ENCODE peak calls at places on chromosomes 16 and 17, in ten cellular contexts. P is amniotic stem cell; A is Daoy; L is CD4-positive, alpha-beta T cell; W is mucosa of gallbladder; D is endodermal cell; J is WERI-Rb-1; H is Caco-2; U is GM23338; V is stimulated activated CD4-positive, alpha-beta T cell treated with anti-CD3 and anti-CD28 coated beads, Interleukin-15, amount 100 ng/mL, for 1 hour. C is an unnamed sample.

GRCh38 chr17:81345211-81346089 is 49.8 kb upstream of the BAHCC1 start:
- DNase-seq in U (peak; percentile 78), P (peak; percentile 77), J (peak; percentile 89), V (peak; percentile 20), W (peak; percentile 85), A (peak; percentile 95), L (no peak), H (peak; percentile 91), D (peak; percentile 96), C (peak; percentile 79)

GRCh38 chr17:14741516-14741915 is 440.6 kb downstream of the HS3ST3B1 start:
- DNase-seq in J (peak; percentile 50), P (no peak), H (no peak), U (no peak), W (no peak), D (peak; percentile 39), V (no peak), A (peak; percentile 44), L (no peak), C (no peak)

GRCh38 chr16:68091604-68092261 is 6.6 kb downstream of the NFATC3 start:
- DNase-seq in W (no peak), P (no peak), U (no peak), L (no peak), D (no peak), A (no peak), J (no peak), V (no peak), H (no peak), C (no peak)

GRCh38 chr17:49223517-49224197 is 6.9 kb downstream of the PHOSPHO1 start:
- DNase-seq in W (no peak), U (peak; percentile 84), D (peak; percentile 97), P (no peak), J (peak; percentile 66), L (peak; percentile 57), V (peak; percentile 63), A (peak; percentile 44), H (peak; percentile 94), C (peak; percentile 95)

GRCh38 chr17:60646701-60647100 is 30.9 kb upstream of the BCAS3 start:
- DNase-seq in D (no peak), P (no peak), W (no peak), A (no peak), J (no peak), V (no peak), H (no peak), U (no peak), L (no peak), C (no peak)

GRCh38 chr17:7363311-7363710 is 8.4 kb downstream of the TMEM95 start:
- DNase-seq in J (no peak), W (no peak), L (no peak), V (no peak), A (peak; percentile 63), H (no peak), U (no peak), D (no peak), P (no peak), C (no peak)

GRCh38 chr17:66343531-66344078 is 41.2 kb downstream of the PRKCA start:
- DNase-seq in D (no peak), V (no peak), A (no peak), L (no peak), P (no peak), W (peak; percentile 71), J (no peak), U (no peak), H (peak; percentile 40), C (no peak)

GRCh38 chr17:63700528-63701441 is 860 bp upstream of the LIMD2 start:
- DNase-seq in D (peak; percentile 86), W (peak; percentile 50), V (peak; percentile 43), L (no peak), P (no peak), U (peak; percentile 75), A (no peak), J (no peak), H (no peak), C (no peak)

GRCh38 chr17:47952181-47953021 is 5.3 kb downstream of the PRR15L start:
- DNase-seq in A (no peak), J (no peak), L (no peak), W (peak; percentile 75), H (no peak), U (no peak), P (no peak), D (peak; percentile 52), V (no peak), C (no peak)

GRCh38 chr17:79842656-79843474 is 3.6 kb upstream of the CBX4 start:
- DNase-seq in V (no peak), P (no peak), W (no peak), U (peak; percentile 39), L (peak; percentile 18), A (peak; percentile 51), H (peak; percentile 55), J (no peak), D (peak; percentile 76), C (no peak)

GRCh38 chr17:82065193-82065637 is 389 bp downstream of the DUS1L start:
- DNase-seq in A (no peak), W (no peak), V (no peak), L (no peak), U (peak; percentile 20), D (no peak), H (no peak), P (no peak), J (no peak), C (no peak)

GRCh38 chr16:1150511-1150982 is 2.4 kb upstream of the CACNA1H start:
- DNase-seq in D (peak; percentile 66), P (no peak), J (no peak), A (peak; percentile 59), U (peak; percentile 64), W (no peak), L (no peak), H (no peak), V (peak; percentile 9), C (peak; percentile 48)

GRCh38 chr16:31502981-31503380 is 5.2 kb downstream of the RUSF1 start:
- DNase-seq in W (no peak), H (no peak), U (no peak), A (no peak), L (no peak), P (no peak), D (no peak), J (no peak), V (no peak), C (no peak)

GRCh38 chr17:40552806-40553693 is 12.2 kb downstream of the CCR7 start:
- DNase-seq in U (no peak), V (no peak), P (no peak), W (no peak), A (peak; percentile 51), D (peak; percentile 48), H (peak; percentile 25), L (peak; percentile 21), J (peak; percentile 3), C (no peak)

GRCh38 chr17:3683054-3683511 is 12.9 kb downstream of the P2RX5 start:
- DNase-seq in W (no peak), A (peak; percentile 46), J (peak; percentile 44), L (peak; percentile 51), D (peak; percentile 92), U (peak; percentile 82), V (peak; percentile 39), H (no peak), P (no peak), C (peak; percentile 86)

GRCh38 chr17:29929006-29929543 is 953 bp downstream of the SSH2 start:
- DNase-seq in D (peak; percentile 72), A (peak; percentile 41), P (peak; percentile 2), J (peak; percentile 32), H (no peak), L (no peak), V (no peak), W (peak; percentile 13), U (peak; percentile 70), C (peak; percentile 10)

GRCh38 chr16:85227924-85228462 is 115.7 kb upstream of the CIBAR2 start:
- DNase-seq in J (no peak), H (no peak), U (peak; percentile 49), L (no peak), D (peak; percentile 77), A (peak; percentile 84), P (peak; percentile 41), V (no peak), W (no peak), C (no peak)

GRCh38 chr16:68590201-68590994 is 51.3 kb downstream of the ZFP90 start:
- DNase-seq in U (peak; percentile 93), P (no peak), V (peak; percentile 60), J (peak; percentile 82), D (peak; percentile 95), W (peak; percentile 46), A (peak; percentile 64), H (peak; percentile 62), L (peak; percentile 38), C (peak; percentile 75)

GRCh38 chr16:4115209-4115940 is 867 bp downstream of the ADCY9 start:
- DNase-seq in W (peak; percentile 38), V (peak; percentile 34), L (peak; percentile 34), A (peak; percentile 72), H (peak; percentile 43), D (peak; percentile 86), P (peak; percentile 62), J (peak; percentile 56), U (peak; percentile 71), C (peak; percentile 63)

GRCh38 chr17:11144358-11145233 is 96.4 kb upstream of the SHISA6 start:
- DNase-seq in A (peak; percentile 37), W (peak; percentile 48), P (no peak), D (peak; percentile 85), J (peak; percentile 40), L (no peak), V (no peak), H (peak; percentile 42), U (peak; percentile 18), C (peak; percentile 14)

C was measured in HuH-7.